ENCODE peak calls at places on chromosomes 12 and 14, in ten cellular contexts. D is HEK293T; Q is T47D; T is RWPE1; X is activated CD8-positive, alpha-beta memory T cell treated with anti-CD3 and anti-CD28 coated beads, Interleukin-2, amount 50 U/mL, for 4 hours; B is left colon; F is activated T-cell treated with anti-CD3 and anti-CD28 coated beads for 4 hours; J is MV-4-11; U is mammary epithelial cell; M is mucosa of gallbladder. L is an unnamed sample.

GRCh38 chr12:26034371-26035142 is 76.1 kb downstream of the RASSF8 start:
- DNase-seq in J (no peak), D (no peak), M (no peak), F (no peak), B (no peak), T (no peak), Q (no peak), X (no peak), U (no peak), L (no peak)

GRCh38 chr12:4506430-4506829 is 32.3 kb upstream of the RAD51AP1 start:
- DNase-seq in U (no peak), F (no peak), D (no peak), Q (no peak), M (no peak), B (no peak), T (no peak), J (no peak), X (no peak), L (no peak)

GRCh38 chr12:27652174-27652763 is 44.0 kb upstream of the REP15 start:
- DNase-seq in F (peak; percentile 28), Q (peak; percentile 54), B (peak; percentile 9), X (peak; percentile 16), U (peak; percentile 67), D (peak; percentile 66), M (peak; percentile 70), J (no peak), T (peak; percentile 65), L (peak; percentile 2)

GRCh38 chr12:55720894-55721444 is 776 bp downstream of the RDH5 start:
- DNase-seq in J (peak; percentile 99), Q (peak; percentile 85), X (no peak), D (no peak), F (no peak), B (peak; percentile 72), M (peak; percentile 80), U (peak; percentile 91), T (peak; percentile 65), L (no peak)

GRCh38 chr12:117564885-117565284 is 203.5 kb upstream of the NOS1 start:
- DNase-seq in B (no peak), Q (no peak), D (no peak), F (no peak), U (no peak), X (no peak), J (no peak), M (no peak), T (no peak), L (no peak)

GRCh38 chr12:130981947-130982346 is 28.2 kb downstream of the ADGRD1 start:
- DNase-seq in U (no peak), Q (no peak), B (no peak), D (no peak), T (no peak), X (no peak), J (no peak), M (no peak), F (no peak), L (no peak)

GRCh38 chr14:59221558-59221957 is 33.1 kb downstream of the DAAM1 start:
- DNase-seq in X (no peak), J (no peak), B (no peak), U (peak; percentile 25), Q (no peak), M (no peak), F (no peak), T (no peak), D (no peak), L (no peak)

GRCh38 chr14:87916103-87916885 is 76.7 kb downstream of the GALC start:
- DNase-seq in D (no peak), J (no peak), Q (no peak), M (no peak), U (no peak), X (no peak), F (no peak), T (no peak), B (no peak), L (no peak)

GRCh38 chr12:128626808-128627320 is 196.9 kb downstream of the SLC15A4 start:
- DNase-seq in D (no peak), B (no peak), T (no peak), F (no peak), Q (no peak), U (no peak), J (no peak), M (no peak), X (no peak), L (no peak)

GRCh38 chr12:67208326-67209067 is 60.7 kb upstream of the CAND1 start:
- DNase-seq in X (no peak), M (no peak), Q (no peak), J (no peak), B (no peak), D (no peak), F (no peak), U (no peak), T (no peak), L (no peak)

GRCh38 chr12:127191124-127191523 is 1075.8 kb upstream of the TMEM132C start:
- DNase-seq in F (no peak), D (no peak), J (no peak), M (no peak), B (no peak), Q (no peak), T (peak; percentile 40), X (no peak), U (peak; percentile 77), L (no peak)

GRCh38 chr12:88693837-88694445 is 113.7 kb upstream of the KITLG start:
- DNase-seq in M (no peak), U (peak; percentile 51), Q (no peak), X (no peak), T (no peak), J (no peak), F (no peak), B (no peak), D (no peak), L (no peak)

GRCh38 chr14:74574092-74574438 is 38.0 kb downstream of the LTBP2 start:
- DNase-seq in Q (no peak), F (no peak), J (peak; percentile 94), B (no peak), M (no peak), U (no peak), T (no peak), D (no peak), X (no peak), L (no peak)

GRCh38 chr14:74826574-74826973 is 49.4 kb downstream of the PROX2 start:
- DNase-seq in B (no peak), Q (no peak), M (no peak), T (no peak), X (no peak), J (no peak), D (no peak), U (no peak), F (no peak), L (no peak)

GRCh38 chr12:123076604-123077297 is 74.1 kb downstream of the PITPNM2 start:
- DNase-seq in B (no peak), J (peak; percentile 65), M (no peak), D (no peak), U (peak; percentile 37), Q (no peak), X (peak; percentile 51), T (no peak), F (peak; percentile 49), L (no peak)

GRCh38 chr14:77036484-77037337 is 8.2 kb upstream of the IRF2BPL start:
- DNase-seq in J (peak; percentile 52), M (no peak), Q (no peak), F (no peak), B (no peak), T (no peak), D (no peak), U (no peak), X (no peak), L (no peak)

GRCh38 chr12:63351370-63351769 is 200.4 kb upstream of the AVPR1A start:
- DNase-seq in X (no peak), F (no peak), M (no peak), B (no peak), Q (no peak), J (no peak), U (no peak), T (peak; percentile 50), D (no peak), L (no peak)

GRCh38 chr14:104989236-104989950 is 3.8 kb downstream of the CLBA1 start:
- DNase-seq in D (no peak), U (no peak), M (no peak), Q (no peak), B (no peak), J (no peak), X (no peak), F (no peak), T (no peak), L (no peak)

GRCh38 chr14:85087201-85087600 is 442.7 kb upstream of the FLRT2 start:
- DNase-seq in X (no peak), U (peak; percentile 37), D (no peak), Q (no peak), B (no peak), T (no peak), J (no peak), F (no peak), M (no peak), L (no peak)

GRCh38 chr12:94150483-94151225 is 2.3 kb downstream of the PLXNC1 start:
- DNase-seq in J (peak; percentile 68), X (peak; percentile 52), Q (no peak), M (no peak), U (no peak), D (no peak), T (no peak), F (no peak), B (peak; percentile 63), L (peak; percentile 8)

GRCh38 chr14:99568567-99569560 is 35.1 kb downstream of the CCDC85C start:
- DNase-seq in B (no peak), X (no peak), M (no peak), J (peak; percentile 14), U (no peak), D (no peak), Q (no peak), F (no peak), T (no peak), L (no peak)

GRCh38 chr12:115172521-115172920 is 488.5 kb upstream of the TBX3 start:
- DNase-seq in X (no peak), F (no peak), D (no peak), U (no peak), T (no peak), J (no peak), B (no peak), Q (no peak), M (no peak), L (no peak)

GRCh38 chr12:53696285-53696654 is 20.4 kb upstream of the ATP5MC2 start:
- DNase-seq in U (peak; percentile 51), Q (peak; percentile 100), J (no peak), T (peak; percentile 100), X (no peak), D (peak; percentile 94), B (peak; percentile 72), M (peak; percentile 83), F (no peak), L (no peak)

GRCh38 chr12:124509676-124510300 is 57.6 kb downstream of the NCOR2 start:
- DNase-seq in X (no peak), Q (no peak), U (peak; percentile 89), M (peak; percentile 37), F (no peak), D (no peak), J (no peak), T (peak; percentile 69), B (peak; percentile 32), L (no peak)

GRCh38 chr14:94921870-94922585 is 152.1 kb upstream of the GSC start:
- DNase-seq in U (no peak), J (no peak), M (no peak), X (no peak), T (no peak), B (no peak), Q (no peak), F (no peak), D (no peak), L (no peak)

GRCh38 chr12:64392221-64392620 is 1.7 kb upstream of the C12orf56 start:
- DNase-seq in M (no peak), D (peak; percentile 16), X (no peak), U (peak; percentile 30), F (no peak), B (no peak), J (peak; percentile 46), Q (peak; percentile 80), T (peak; percentile 25), L (no peak)

GRCh38 chr12:53626702-53627169 is 554 bp upstream of the ATF7 start:
- DNase-seq in J (no peak), F (no peak), Q (no peak), U (no peak), D (no peak), B (no peak), M (no peak), T (no peak), X (no peak), L (no peak)

L was measured in T-helper 9 cell.